ENCODE peak calls at places on chromosomes 3 and 15, in seven cellular contexts. One of them, this sample, is unnamed.

GRCh38 chr15:29825205-29825604 is 2.9 kb upstream of the TJP1 start:
- DNase-seq in GM04504: no peak
- DNase-seq in activated naive CD4-positive, alpha-beta T cell: no peak
- DNase-seq in amniotic stem cell: no peak
- DNase-seq in iPS-NIHi11: no peak
- DNase-seq in nucleus accumbens: no peak
- DNase-seq in stimulated activated CD8-positive, alpha-beta memory T cell treated with anti-CD3 and anti-CD28 coated beads, Interleukin-2, amount 100 ng/mL, for 1 hour: no peak
- DNase-seq in this sample: no peak

GRCh38 chr15:93852761-93853160 is 378.6 kb upstream of the MCTP2 start:
- DNase-seq in GM04504: no peak
- DNase-seq in iPS-NIHi11: no peak
- DNase-seq in stimulated activated CD8-positive, alpha-beta memory T cell treated with anti-CD3 and anti-CD28 coated beads, Interleukin-2, amount 100 ng/mL, for 1 hour: no peak
- DNase-seq in amniotic stem cell: no peak
- DNase-seq in activated naive CD4-positive, alpha-beta T cell: no peak
- DNase-seq in nucleus accumbens: no peak
- DNase-seq in this sample: peak

GRCh38 chr3:101868534-101869464 is 19.5 kb downstream of the NFKBIZ start:
- DNase-seq in amniotic stem cell: no peak
- DNase-seq in GM04504: no peak
- DNase-seq in iPS-NIHi11: no peak
- DNase-seq in activated naive CD4-positive, alpha-beta T cell: no peak
- DNase-seq in stimulated activated CD8-positive, alpha-beta memory T cell treated with anti-CD3 and anti-CD28 coated beads, Interleukin-2, amount 100 ng/mL, for 1 hour: no peak
- DNase-seq in nucleus accumbens: no peak
- DNase-seq in this sample: peak

GRCh38 chr15:78103406-78104118 is 11.2 kb downstream of the SH2D7 start:
- DNase-seq in amniotic stem cell: no peak
- DNase-seq in nucleus accumbens: no peak
- DNase-seq in stimulated activated CD8-positive, alpha-beta memory T cell treated with anti-CD3 and anti-CD28 coated beads, Interleukin-2, amount 100 ng/mL, for 1 hour: peak
- DNase-seq in iPS-NIHi11: no peak
- DNase-seq in GM04504: no peak
- DNase-seq in activated naive CD4-positive, alpha-beta T cell: peak
- DNase-seq in this sample: no peak

GRCh38 chr15:92915766-92916435 is 15.8 kb downstream of the CHD2 start:
- DNase-seq in stimulated activated CD8-positive, alpha-beta memory T cell treated with anti-CD3 and anti-CD28 coated beads, Interleukin-2, amount 100 ng/mL, for 1 hour: no peak
- DNase-seq in activated naive CD4-positive, alpha-beta T cell: no peak
- DNase-seq in amniotic stem cell: no peak
- DNase-seq in nucleus accumbens: no peak
- DNase-seq in iPS-NIHi11: no peak
- DNase-seq in GM04504: no peak
- DNase-seq in this sample: no peak

GRCh38 chr3:33211444-33211843 is 7.2 kb downstream of the SUSD5 start:
- DNase-seq in amniotic stem cell: peak
- DNase-seq in activated naive CD4-positive, alpha-beta T cell: no peak
- DNase-seq in nucleus accumbens: no peak
- DNase-seq in stimulated activated CD8-positive, alpha-beta memory T cell treated with anti-CD3 and anti-CD28 coated beads, Interleukin-2, amount 100 ng/mL, for 1 hour: no peak
- DNase-seq in iPS-NIHi11: no peak
- DNase-seq in GM04504: peak
- DNase-seq in this sample: peak

GRCh38 chr15:29827421-29827820 is 5.2 kb upstream of the TJP1 start:
- DNase-seq in GM04504: no peak
- DNase-seq in stimulated activated CD8-positive, alpha-beta memory T cell treated with anti-CD3 and anti-CD28 coated beads, Interleukin-2, amount 100 ng/mL, for 1 hour: no peak
- DNase-seq in activated naive CD4-positive, alpha-beta T cell: no peak
- DNase-seq in iPS-NIHi11: no peak
- DNase-seq in amniotic stem cell: no peak
- DNase-seq in nucleus accumbens: no peak
- DNase-seq in this sample: no peak

GRCh38 chr3:132014105-132014504 is 20.7 kb downstream of the CPNE4 start:
- DNase-seq in amniotic stem cell: no peak
- DNase-seq in GM04504: no peak
- DNase-seq in activated naive CD4-positive, alpha-beta T cell: no peak
- DNase-seq in stimulated activated CD8-positive, alpha-beta memory T cell treated with anti-CD3 and anti-CD28 coated beads, Interleukin-2, amount 100 ng/mL, for 1 hour: no peak
- DNase-seq in nucleus accumbens: no peak
- DNase-seq in iPS-NIHi11: no peak
- DNase-seq in this sample: no peak

GRCh38 chr3:176867681-176868663 is 329.3 kb downstream of the TBL1XR1 start:
- DNase-seq in GM04504: no peak
- DNase-seq in activated naive CD4-positive, alpha-beta T cell: no peak
- DNase-seq in nucleus accumbens: no peak
- DNase-seq in iPS-NIHi11: no peak
- DNase-seq in amniotic stem cell: no peak
- DNase-seq in stimulated activated CD8-positive, alpha-beta memory T cell treated with anti-CD3 and anti-CD28 coated beads, Interleukin-2, amount 100 ng/mL, for 1 hour: no peak
- DNase-seq in this sample: peak

GRCh38 chr15:87736401-87736800 is 520.1 kb downstream of the NTRK3 start:
- DNase-seq in GM04504: no peak
- DNase-seq in amniotic stem cell: no peak
- DNase-seq in activated naive CD4-positive, alpha-beta T cell: no peak
- DNase-seq in stimulated activated CD8-positive, alpha-beta memory T cell treated with anti-CD3 and anti-CD28 coated beads, Interleukin-2, amount 100 ng/mL, for 1 hour: no peak
- DNase-seq in nucleus accumbens: no peak
- DNase-seq in iPS-NIHi11: no peak
- DNase-seq in this sample: no peak

GRCh38 chr3:171908731-171909130 is 65.6 kb downstream of the TMEM212 start:
- DNase-seq in stimulated activated CD8-positive, alpha-beta memory T cell treated with anti-CD3 and anti-CD28 coated beads, Interleukin-2, amount 100 ng/mL, for 1 hour: no peak
- DNase-seq in GM04504: no peak
- DNase-seq in nucleus accumbens: no peak
- DNase-seq in amniotic stem cell: no peak
- DNase-seq in activated naive CD4-positive, alpha-beta T cell: no peak
- DNase-seq in iPS-NIHi11: no peak
- DNase-seq in this sample: no peak

GRCh38 chr3:99708207-99708745 is 69.9 kb downstream of the COL8A1 start:
- DNase-seq in GM04504: peak
- DNase-seq in amniotic stem cell: no peak
- DNase-seq in iPS-NIHi11: no peak
- DNase-seq in activated naive CD4-positive, alpha-beta T cell: no peak
- DNase-seq in stimulated activated CD8-positive, alpha-beta memory T cell treated with anti-CD3 and anti-CD28 coated beads, Interleukin-2, amount 100 ng/mL, for 1 hour: no peak
- DNase-seq in nucleus accumbens: no peak
- DNase-seq in this sample: no peak

GRCh38 chr15:79213650-79214049 is 68.9 kb upstream of the ANKRD34C start:
- DNase-seq in amniotic stem cell: no peak
- DNase-seq in iPS-NIHi11: no peak
- DNase-seq in activated naive CD4-positive, alpha-beta T cell: no peak
- DNase-seq in GM04504: no peak
- DNase-seq in nucleus accumbens: no peak
- DNase-seq in stimulated activated CD8-positive, alpha-beta memory T cell treated with anti-CD3 and anti-CD28 coated beads, Interleukin-2, amount 100 ng/mL, for 1 hour: no peak
- DNase-seq in this sample: no peak

GRCh38 chr3:105957722-105958121 is 88.9 kb upstream of the CBLB start:
- DNase-seq in GM04504: peak
- DNase-seq in nucleus accumbens: no peak
- DNase-seq in iPS-NIHi11: no peak
- DNase-seq in amniotic stem cell: peak
- DNase-seq in stimulated activated CD8-positive, alpha-beta memory T cell treated with anti-CD3 and anti-CD28 coated beads, Interleukin-2, amount 100 ng/mL, for 1 hour: no peak
- DNase-seq in activated naive CD4-positive, alpha-beta T cell: no peak
- DNase-seq in this sample: peak

GRCh38 chr3:13053915-13054704 is 19.1 kb downstream of the IQSEC1 start:
- DNase-seq in nucleus accumbens: no peak
- DNase-seq in amniotic stem cell: no peak
- DNase-seq in activated naive CD4-positive, alpha-beta T cell: no peak
- DNase-seq in GM04504: no peak
- DNase-seq in iPS-NIHi11: no peak
- DNase-seq in stimulated activated CD8-positive, alpha-beta memory T cell treated with anti-CD3 and anti-CD28 coated beads, Interleukin-2, amount 100 ng/mL, for 1 hour: no peak
- DNase-seq in this sample: no peak

GRCh38 chr15:63944681-63944955 is 101.7 kb downstream of the DAPK2 start:
- DNase-seq in GM04504: no peak
- DNase-seq in amniotic stem cell: no peak
- DNase-seq in nucleus accumbens: no peak
- DNase-seq in stimulated activated CD8-positive, alpha-beta memory T cell treated with anti-CD3 and anti-CD28 coated beads, Interleukin-2, amount 100 ng/mL, for 1 hour: no peak
- DNase-seq in activated naive CD4-positive, alpha-beta T cell: no peak
- DNase-seq in iPS-NIHi11: no peak
- DNase-seq in this sample: no peak

GRCh38 chr15:60917469-60918130 is 311.5 kb downstream of the RORA start:
- DNase-seq in activated naive CD4-positive, alpha-beta T cell: no peak
- DNase-seq in iPS-NIHi11: no peak
- DNase-seq in amniotic stem cell: no peak
- DNase-seq in nucleus accumbens: no peak
- DNase-seq in GM04504: no peak
- DNase-seq in stimulated activated CD8-positive, alpha-beta memory T cell treated with anti-CD3 and anti-CD28 coated beads, Interleukin-2, amount 100 ng/mL, for 1 hour: no peak
- DNase-seq in this sample: no peak

GRCh38 chr3:18189651-18190050 is 235.5 kb downstream of the SATB1 start:
- DNase-seq in nucleus accumbens: no peak
- DNase-seq in GM04504: peak
- DNase-seq in activated naive CD4-positive, alpha-beta T cell: no peak
- DNase-seq in stimulated activated CD8-positive, alpha-beta memory T cell treated with anti-CD3 and anti-CD28 coated beads, Interleukin-2, amount 100 ng/mL, for 1 hour: no peak
- DNase-seq in amniotic stem cell: no peak
- DNase-seq in iPS-NIHi11: no peak
- DNase-seq in this sample: peak

GRCh38 chr3:125220183-125220582 is 7.6 kb upstream of the SLC12A8 start:
- DNase-seq in nucleus accumbens: no peak
- DNase-seq in iPS-NIHi11: no peak
- DNase-seq in amniotic stem cell: no peak
- DNase-seq in GM04504: no peak
- DNase-seq in activated naive CD4-positive, alpha-beta T cell: no peak
- DNase-seq in stimulated activated CD8-positive, alpha-beta memory T cell treated with anti-CD3 and anti-CD28 coated beads, Interleukin-2, amount 100 ng/mL, for 1 hour: no peak
- DNase-seq in this sample: no peak

GRCh38 chr3:12049675-12050074 is 45.5 kb downstream of the SYN2 start:
- DNase-seq in GM04504: peak
- DNase-seq in activated naive CD4-positive, alpha-beta T cell: no peak
- DNase-seq in amniotic stem cell: no peak
- DNase-seq in iPS-NIHi11: peak
- DNase-seq in stimulated activated CD8-positive, alpha-beta memory T cell treated with anti-CD3 and anti-CD28 coated beads, Interleukin-2, amount 100 ng/mL, for 1 hour: no peak
- DNase-seq in nucleus accumbens: no peak
- DNase-seq in this sample: peak

GRCh38 chr3:47634996-47635395 is 56.3 kb upstream of the CSPG5 start:
- DNase-seq in nucleus accumbens: peak
- DNase-seq in stimulated activated CD8-positive, alpha-beta memory T cell treated with anti-CD3 and anti-CD28 coated beads, Interleukin-2, amount 100 ng/mL, for 1 hour: no peak
- DNase-seq in iPS-NIHi11: no peak
- DNase-seq in activated naive CD4-positive, alpha-beta T cell: no peak
- DNase-seq in GM04504: no peak
- DNase-seq in amniotic stem cell: no peak
- DNase-seq in this sample: no peak

GRCh38 chr3:82130056-82130455 is 368.6 kb upstream of the GBE1 start:
- DNase-seq in nucleus accumbens: no peak
- DNase-seq in iPS-NIHi11: no peak
- DNase-seq in GM04504: no peak
- DNase-seq in amniotic stem cell: no peak
- DNase-seq in activated naive CD4-positive, alpha-beta T cell: no peak
- DNase-seq in stimulated activated CD8-positive, alpha-beta memory T cell treated with anti-CD3 and anti-CD28 coated beads, Interleukin-2, amount 100 ng/mL, for 1 hour: no peak
- DNase-seq in this sample: no peak

GRCh38 chr3:155912090-155912489 is 41.6 kb downstream of the GMPS start:
- DNase-seq in iPS-NIHi11: no peak
- DNase-seq in amniotic stem cell: no peak
- DNase-seq in nucleus accumbens: no peak
- DNase-seq in activated naive CD4-positive, alpha-beta T cell: no peak
- DNase-seq in GM04504: no peak
- DNase-seq in stimulated activated CD8-positive, alpha-beta memory T cell treated with anti-CD3 and anti-CD28 coated beads, Interleukin-2, amount 100 ng/mL, for 1 hour: no peak
- DNase-seq in this sample: no peak

GRCh38 chr3:177338697-177339219 is 141.5 kb upstream of the TBL1XR1 start:
- DNase-seq in GM04504: no peak
- DNase-seq in iPS-NIHi11: no peak
- DNase-seq in stimulated activated CD8-positive, alpha-beta memory T cell treated with anti-CD3 and anti-CD28 coated beads, Interleukin-2, amount 100 ng/mL, for 1 hour: no peak
- DNase-seq in nucleus accumbens: no peak
- DNase-seq in activated naive CD4-positive, alpha-beta T cell: no peak
- DNase-seq in amniotic stem cell: no peak
- DNase-seq in this sample: no peak

This sample was measured in epithelial cell of esophagus.